ENCODE peak calls at places on chromosomes 2 and 18, in six cellular contexts. One of them, this sample, is unnamed.

GRCh38 chr18:79684283-79684631 is 4.7 kb downstream of the CTDP1 start:
- DNase-seq in BJ: no peak
- DNase-seq in GM10248: peak
- DNase-seq in sigmoid colon: no peak
- DNase-seq in T-helper 1 cell: no peak
- DNase-seq in stimulated activated CD8-positive, alpha-beta memory T cell treated with anti-CD3 and anti-CD28 coated beads, Interleukin-7, amount 100 ng/mL, for 24 hours: no peak
- DNase-seq in this sample: no peak

GRCh38 chr18:78129260-78129659 is 850.4 kb upstream of the SALL3 start:
- DNase-seq in stimulated activated CD8-positive, alpha-beta memory T cell treated with anti-CD3 and anti-CD28 coated beads, Interleukin-7, amount 100 ng/mL, for 24 hours: no peak
- DNase-seq in T-helper 1 cell: no peak
- DNase-seq in BJ: no peak
- DNase-seq in sigmoid colon: no peak
- DNase-seq in GM10248: no peak
- DNase-seq in this sample: no peak

GRCh38 chr2:227826019-227826521 is 12.4 kb downstream of the CCL20 start:
- DNase-seq in GM10248: no peak
- DNase-seq in BJ: no peak
- DNase-seq in T-helper 1 cell: no peak
- DNase-seq in stimulated activated CD8-positive, alpha-beta memory T cell treated with anti-CD3 and anti-CD28 coated beads, Interleukin-7, amount 100 ng/mL, for 24 hours: no peak
- DNase-seq in sigmoid colon: no peak
- DNase-seq in this sample: no peak

GRCh38 chr2:160650196-160651108 is 156.8 kb upstream of the RBMS1 start:
- DNase-seq in stimulated activated CD8-positive, alpha-beta memory T cell treated with anti-CD3 and anti-CD28 coated beads, Interleukin-7, amount 100 ng/mL, for 24 hours: no peak
- DNase-seq in GM10248: no peak
- DNase-seq in BJ: no peak
- DNase-seq in T-helper 1 cell: no peak
- DNase-seq in sigmoid colon: no peak
- DNase-seq in this sample: no peak

GRCh38 chr2:73291093-73291460 is 2.3 kb downstream of the EGR4 start:
- DNase-seq in GM10248: peak
- DNase-seq in T-helper 1 cell: peak
- DNase-seq in stimulated activated CD8-positive, alpha-beta memory T cell treated with anti-CD3 and anti-CD28 coated beads, Interleukin-7, amount 100 ng/mL, for 24 hours: peak
- DNase-seq in sigmoid colon: no peak
- DNase-seq in BJ: no peak
- DNase-seq in this sample: peak

GRCh38 chr2:180520206-180520605 is 460.2 kb upstream of the UBE2E3 start:
- DNase-seq in GM10248: no peak
- DNase-seq in sigmoid colon: no peak
- DNase-seq in stimulated activated CD8-positive, alpha-beta memory T cell treated with anti-CD3 and anti-CD28 coated beads, Interleukin-7, amount 100 ng/mL, for 24 hours: no peak
- DNase-seq in BJ: no peak
- DNase-seq in T-helper 1 cell: no peak
- DNase-seq in this sample: no peak

GRCh38 chr2:133352719-133353118 is 215.5 kb downstream of the NCKAP5 start:
- DNase-seq in stimulated activated CD8-positive, alpha-beta memory T cell treated with anti-CD3 and anti-CD28 coated beads, Interleukin-7, amount 100 ng/mL, for 24 hours: no peak
- DNase-seq in BJ: peak
- DNase-seq in sigmoid colon: peak
- DNase-seq in T-helper 1 cell: no peak
- DNase-seq in GM10248: no peak
- DNase-seq in this sample: peak

GRCh38 chr2:186590538-186591441 is 934 bp downstream of the ITGAV start:
- DNase-seq in T-helper 1 cell: peak
- DNase-seq in stimulated activated CD8-positive, alpha-beta memory T cell treated with anti-CD3 and anti-CD28 coated beads, Interleukin-7, amount 100 ng/mL, for 24 hours: no peak
- DNase-seq in GM10248: peak
- DNase-seq in sigmoid colon: no peak
- DNase-seq in BJ: no peak
- DNase-seq in this sample: peak

GRCh38 chr2:129400825-129401224 is 578.6 kb upstream of the RAB6C start:
- DNase-seq in sigmoid colon: no peak
- DNase-seq in BJ: no peak
- DNase-seq in T-helper 1 cell: no peak
- DNase-seq in stimulated activated CD8-positive, alpha-beta memory T cell treated with anti-CD3 and anti-CD28 coated beads, Interleukin-7, amount 100 ng/mL, for 24 hours: no peak
- DNase-seq in GM10248: no peak
- DNase-seq in this sample: no peak

GRCh38 chr2:226478121-226478809 is 321.4 kb downstream of the IRS1 start:
- DNase-seq in GM10248: no peak
- DNase-seq in T-helper 1 cell: no peak
- DNase-seq in sigmoid colon: peak
- DNase-seq in BJ: peak
- DNase-seq in stimulated activated CD8-positive, alpha-beta memory T cell treated with anti-CD3 and anti-CD28 coated beads, Interleukin-7, amount 100 ng/mL, for 24 hours: no peak
- DNase-seq in this sample: peak

GRCh38 chr2:11933854-11934253 is 187.4 kb downstream of the LPIN1 start:
- DNase-seq in BJ: no peak
- DNase-seq in T-helper 1 cell: no peak
- DNase-seq in sigmoid colon: no peak
- DNase-seq in stimulated activated CD8-positive, alpha-beta memory T cell treated with anti-CD3 and anti-CD28 coated beads, Interleukin-7, amount 100 ng/mL, for 24 hours: no peak
- DNase-seq in GM10248: peak
- DNase-seq in this sample: no peak

GRCh38 chr2:24421668-24422067 is 61.3 kb upstream of the ITSN2 start:
- DNase-seq in stimulated activated CD8-positive, alpha-beta memory T cell treated with anti-CD3 and anti-CD28 coated beads, Interleukin-7, amount 100 ng/mL, for 24 hours: peak
- DNase-seq in GM10248: peak
- DNase-seq in T-helper 1 cell: peak
- DNase-seq in sigmoid colon: no peak
- DNase-seq in BJ: no peak
- DNase-seq in this sample: peak

GRCh38 chr2:179936654-179937053 is 70.4 kb downstream of the CWC22 start:
- DNase-seq in sigmoid colon: no peak
- DNase-seq in stimulated activated CD8-positive, alpha-beta memory T cell treated with anti-CD3 and anti-CD28 coated beads, Interleukin-7, amount 100 ng/mL, for 24 hours: no peak
- DNase-seq in BJ: no peak
- DNase-seq in T-helper 1 cell: peak
- DNase-seq in GM10248: no peak
- DNase-seq in this sample: no peak

GRCh38 chr2:131038258-131039100 is 54.8 kb downstream of the FAM168B start:
- DNase-seq in GM10248: no peak
- DNase-seq in T-helper 1 cell: no peak
- DNase-seq in sigmoid colon: peak
- DNase-seq in BJ: no peak
- DNase-seq in stimulated activated CD8-positive, alpha-beta memory T cell treated with anti-CD3 and anti-CD28 coated beads, Interleukin-7, amount 100 ng/mL, for 24 hours: no peak
- DNase-seq in this sample: no peak

GRCh38 chr2:157946919-157947557 is 70.9 kb upstream of the ACVR1 start:
- DNase-seq in BJ: no peak
- DNase-seq in GM10248: no peak
- DNase-seq in stimulated activated CD8-positive, alpha-beta memory T cell treated with anti-CD3 and anti-CD28 coated beads, Interleukin-7, amount 100 ng/mL, for 24 hours: no peak
- DNase-seq in sigmoid colon: no peak
- DNase-seq in T-helper 1 cell: no peak
- DNase-seq in this sample: no peak

GRCh38 chr2:204051476-204051875 is 114.9 kb downstream of the ICOS start:
- DNase-seq in T-helper 1 cell: no peak
- DNase-seq in GM10248: no peak
- DNase-seq in sigmoid colon: no peak
- DNase-seq in stimulated activated CD8-positive, alpha-beta memory T cell treated with anti-CD3 and anti-CD28 coated beads, Interleukin-7, amount 100 ng/mL, for 24 hours: no peak
- DNase-seq in BJ: no peak
- DNase-seq in this sample: no peak

GRCh38 chr2:226898121-226898520 is 62.3 kb downstream of the RHBDD1 start:
- DNase-seq in sigmoid colon: no peak
- DNase-seq in stimulated activated CD8-positive, alpha-beta memory T cell treated with anti-CD3 and anti-CD28 coated beads, Interleukin-7, amount 100 ng/mL, for 24 hours: no peak
- DNase-seq in T-helper 1 cell: no peak
- DNase-seq in BJ: no peak
- DNase-seq in GM10248: no peak
- DNase-seq in this sample: no peak

GRCh38 chr2:57701391-57701791 is 345.2 kb upstream of the VRK2 start:
- DNase-seq in GM10248: no peak
- DNase-seq in BJ: peak
- DNase-seq in stimulated activated CD8-positive, alpha-beta memory T cell treated with anti-CD3 and anti-CD28 coated beads, Interleukin-7, amount 100 ng/mL, for 24 hours: no peak
- DNase-seq in sigmoid colon: no peak
- DNase-seq in T-helper 1 cell: no peak
- DNase-seq in this sample: peak

GRCh38 chr2:99572380-99572779 is 82.6 kb upstream of the REV1 start:
- DNase-seq in sigmoid colon: no peak
- DNase-seq in stimulated activated CD8-positive, alpha-beta memory T cell treated with anti-CD3 and anti-CD28 coated beads, Interleukin-7, amount 100 ng/mL, for 24 hours: no peak
- DNase-seq in T-helper 1 cell: no peak
- DNase-seq in BJ: no peak
- DNase-seq in GM10248: no peak
- DNase-seq in this sample: no peak

GRCh38 chr18:63185979-63186378 is 133.6 kb downstream of the BCL2 start:
- DNase-seq in sigmoid colon: no peak
- DNase-seq in BJ: no peak
- DNase-seq in stimulated activated CD8-positive, alpha-beta memory T cell treated with anti-CD3 and anti-CD28 coated beads, Interleukin-7, amount 100 ng/mL, for 24 hours: no peak
- DNase-seq in GM10248: no peak
- DNase-seq in T-helper 1 cell: no peak
- DNase-seq in this sample: no peak

GRCh38 chr2:150781142-150781541 is 293.7 kb upstream of the RND3 start:
- DNase-seq in BJ: no peak
- DNase-seq in stimulated activated CD8-positive, alpha-beta memory T cell treated with anti-CD3 and anti-CD28 coated beads, Interleukin-7, amount 100 ng/mL, for 24 hours: no peak
- DNase-seq in GM10248: no peak
- DNase-seq in sigmoid colon: no peak
- DNase-seq in T-helper 1 cell: no peak
- DNase-seq in this sample: no peak

GRCh38 chr18:12326711-12327460 is 18.8 kb downstream of the TUBB6 start:
- DNase-seq in GM10248: no peak
- DNase-seq in stimulated activated CD8-positive, alpha-beta memory T cell treated with anti-CD3 and anti-CD28 coated beads, Interleukin-7, amount 100 ng/mL, for 24 hours: no peak
- DNase-seq in sigmoid colon: peak
- DNase-seq in BJ: no peak
- DNase-seq in T-helper 1 cell: no peak
- DNase-seq in this sample: no peak

GRCh38 chr18:48804856-48805610 is 145.7 kb downstream of the SMAD7 start:
- DNase-seq in GM10248: no peak
- DNase-seq in stimulated activated CD8-positive, alpha-beta memory T cell treated with anti-CD3 and anti-CD28 coated beads, Interleukin-7, amount 100 ng/mL, for 24 hours: no peak
- DNase-seq in sigmoid colon: peak
- DNase-seq in T-helper 1 cell: no peak
- DNase-seq in BJ: no peak
- DNase-seq in this sample: no peak

GRCh38 chr2:27527182-27527581 is 30.5 kb downstream of the GCKR start:
- DNase-seq in GM10248: no peak
- DNase-seq in T-helper 1 cell: no peak
- DNase-seq in BJ: no peak
- DNase-seq in stimulated activated CD8-positive, alpha-beta memory T cell treated with anti-CD3 and anti-CD28 coated beads, Interleukin-7, amount 100 ng/mL, for 24 hours: no peak
- DNase-seq in sigmoid colon: no peak
- DNase-seq in this sample: no peak

GRCh38 chr2:2564300-2565085 is 233.4 kb upstream of the MYT1L start:
- DNase-seq in stimulated activated CD8-positive, alpha-beta memory T cell treated with anti-CD3 and anti-CD28 coated beads, Interleukin-7, amount 100 ng/mL, for 24 hours: no peak
- DNase-seq in BJ: no peak
- DNase-seq in T-helper 1 cell: no peak
- DNase-seq in sigmoid colon: no peak
- DNase-seq in GM10248: no peak
- DNase-seq in this sample: no peak

GRCh38 chr18:25843791-25844190 is 246.6 kb downstream of the SS18 start:
- DNase-seq in sigmoid colon: no peak
- DNase-seq in T-helper 1 cell: no peak
- DNase-seq in stimulated activated CD8-positive, alpha-beta memory T cell treated with anti-CD3 and anti-CD28 coated beads, Interleukin-7, amount 100 ng/mL, for 24 hours: no peak
- DNase-seq in BJ: no peak
- DNase-seq in GM10248: no peak
- DNase-seq in this sample: no peak

GRCh38 chr2:94986392-94986963 is 39.0 kb upstream of the MAL start:
- DNase-seq in stimulated activated CD8-positive, alpha-beta memory T cell treated with anti-CD3 and anti-CD28 coated beads, Interleukin-7, amount 100 ng/mL, for 24 hours: no peak
- DNase-seq in sigmoid colon: no peak
- DNase-seq in T-helper 1 cell: peak
- DNase-seq in BJ: peak
- DNase-seq in GM10248: peak
- DNase-seq in this sample: peak

GRCh38 chr2:69950241-69950640 is 11.2 kb downstream of the ASPRV1 start:
- DNase-seq in stimulated activated CD8-positive, alpha-beta memory T cell treated with anti-CD3 and anti-CD28 coated beads, Interleukin-7, amount 100 ng/mL, for 24 hours: no peak
- DNase-seq in T-helper 1 cell: no peak
- DNase-seq in BJ: no peak
- DNase-seq in sigmoid colon: no peak
- DNase-seq in GM10248: no peak
- DNase-seq in this sample: no peak

GRCh38 chr2:207833265-207833751 is 63.6 kb upstream of the FZD5 start:
- DNase-seq in T-helper 1 cell: peak
- DNase-seq in sigmoid colon: no peak
- DNase-seq in BJ: no peak
- DNase-seq in GM10248: peak
- DNase-seq in stimulated activated CD8-positive, alpha-beta memory T cell treated with anti-CD3 and anti-CD28 coated beads, Interleukin-7, amount 100 ng/mL, for 24 hours: no peak
- DNase-seq in this sample: no peak

GRCh38 chr2:221204699-221205098 is 367.4 kb downstream of the EPHA4 start:
- DNase-seq in GM10248: no peak
- DNase-seq in stimulated activated CD8-positive, alpha-beta memory T cell treated with anti-CD3 and anti-CD28 coated beads, Interleukin-7, amount 100 ng/mL, for 24 hours: no peak
- DNase-seq in BJ: no peak
- DNase-seq in sigmoid colon: no peak
- DNase-seq in T-helper 1 cell: no peak
- DNase-seq in this sample: no peak

GRCh38 chr2:242010567-242011513 is 141.3 kb downstream of the RTP5 start:
- DNase-seq in T-helper 1 cell: peak
- DNase-seq in GM10248: no peak
- DNase-seq in BJ: no peak
- DNase-seq in stimulated activated CD8-positive, alpha-beta memory T cell treated with anti-CD3 and anti-CD28 coated beads, Interleukin-7, amount 100 ng/mL, for 24 hours: no peak
- DNase-seq in sigmoid colon: peak
- DNase-seq in this sample: no peak

GRCh38 chr18:23401400-23402347 is 51.4 kb upstream of the RIOK3 start:
- DNase-seq in T-helper 1 cell: no peak
- DNase-seq in sigmoid colon: no peak
- DNase-seq in stimulated activated CD8-positive, alpha-beta memory T cell treated with anti-CD3 and anti-CD28 coated beads, Interleukin-7, amount 100 ng/mL, for 24 hours: no peak
- DNase-seq in GM10248: no peak
- DNase-seq in BJ: no peak
- DNase-seq in this sample: peak

GRCh38 chr2:23530909-23531276 is 145.9 kb downstream of the KLHL29 start:
- DNase-seq in T-helper 1 cell: no peak
- DNase-seq in stimulated activated CD8-positive, alpha-beta memory T cell treated with anti-CD3 and anti-CD28 coated beads, Interleukin-7, amount 100 ng/mL, for 24 hours: no peak
- DNase-seq in sigmoid colon: no peak
- DNase-seq in BJ: no peak
- DNase-seq in GM10248: no peak
- DNase-seq in this sample: no peak

GRCh38 chr2:132943829-132944228 is 273.8 kb upstream of the LYPD1 start:
- DNase-seq in T-helper 1 cell: no peak
- DNase-seq in stimulated activated CD8-positive, alpha-beta memory T cell treated with anti-CD3 and anti-CD28 coated beads, Interleukin-7, amount 100 ng/mL, for 24 hours: no peak
- DNase-seq in GM10248: no peak
- DNase-seq in sigmoid colon: no peak
- DNase-seq in BJ: no peak
- DNase-seq in this sample: no peak

GRCh38 chr2:231743376-231744116 is 35.2 kb downstream of the PTMA start:
- DNase-seq in sigmoid colon: no peak
- DNase-seq in GM10248: no peak
- DNase-seq in T-helper 1 cell: no peak
- DNase-seq in BJ: no peak
- DNase-seq in stimulated activated CD8-positive, alpha-beta memory T cell treated with anti-CD3 and anti-CD28 coated beads, Interleukin-7, amount 100 ng/mL, for 24 hours: no peak
- DNase-seq in this sample: no peak